ENCODE peak calls at places on chromosomes 3 and 15, in five cellular contexts. X is upper lobe of left lung, B is spleen, O is stomach, L is transverse colon. G is an unnamed sample.

GRCh38 chr3:16849795-16850194 is 35.0 kb upstream of the PLCL2 start:
- DNase-seq in X (no peak), B (no peak), O (no peak), L (no peak), G (no peak)

GRCh38 chr15:34280193-34280592 is 55.4 kb downstream of the EMC4 start:
- DNase-seq in X (no peak), B (no peak), O (no peak), L (no peak), G (no peak)

GRCh38 chr3:157103280-157103679 is 56.7 kb downstream of the CCNL1 start:
- DNase-seq in X (no peak), B (no peak), O (no peak), L (no peak), G (no peak)

GRCh38 chr15:63243776-63244175 is 33.6 kb upstream of the APH1B start:
- DNase-seq in X (no peak), B (no peak), O (no peak), L (no peak), G (no peak)

GRCh38 chr15:34297059-34297458 is 40.5 kb downstream of the SLC12A6 start:
- DNase-seq in X (no peak), B (no peak), O (no peak), L (no peak), G (no peak)

GRCh38 chr3:16460273-16460672 is 53.2 kb downstream of the RFTN1 start:
- DNase-seq in X (no peak), B (no peak), O (no peak), L (no peak), G (no peak)

GRCh38 chr3:7565574-7565973 is 704.7 kb downstream of the GRM7 start:
- DNase-seq in X (no peak), B (no peak), O (no peak), L (no peak), G (no peak)

GRCh38 chr15:62549345-62549970 is 384.4 kb upstream of the C2CD4B start:
- DNase-seq in X (no peak), B (no peak), O (peak), L (peak), G (peak)

GRCh38 chr15:52394020-52394608 is 98.5 kb upstream of the MYO5C start:
- DNase-seq in X (no peak), B (no peak), O (no peak), L (no peak), G (no peak)

GRCh38 chr3:137612293-137612692 is 151.8 kb upstream of the SOX14 start:
- DNase-seq in X (no peak), B (no peak), O (no peak), L (no peak), G (no peak)

GRCh38 chr3:58184309-58184981 is 26.3 kb downstream of the DNASE1L3 start:
- DNase-seq in X (no peak), B (peak), O (no peak), L (no peak), G (no peak)

GRCh38 chr3:129892486-129892856 is 1.0 kb downstream of the TMCC1 start:
- DNase-seq in X (peak), B (peak), O (no peak), L (no peak), G (no peak)

GRCh38 chr3:122988507-122988906 is 39.1 kb downstream of the SEMA5B start:
- DNase-seq in X (no peak), B (no peak), O (no peak), L (no peak), G (no peak)

GRCh38 chr3:31804251-31805051 is 176.6 kb downstream of the OSBPL10 start:
- DNase-seq in X (no peak), B (no peak), O (no peak), L (no peak), G (no peak)

GRCh38 chr15:42184313-42184712 is 23.8 kb downstream of the VPS39 start:
- DNase-seq in X (no peak), B (no peak), O (no peak), L (no peak), G (peak)

GRCh38 chr3:10360478-10360877 is 39.6 kb upstream of the SEC13 start:
- DNase-seq in X (no peak), B (no peak), O (no peak), L (no peak), G (no peak)

GRCh38 chr3:138043266-138044029 is 33.5 kb downstream of the CLDN18 start:
- DNase-seq in X (no peak), B (no peak), O (no peak), L (no peak), G (no peak)

GRCh38 chr15:39854161-39854560 is 65.9 kb downstream of the GPR176 start:
- DNase-seq in X (no peak), B (no peak), O (no peak), L (no peak), G (no peak)

GRCh38 chr3:20245781-20246180 is 59.8 kb upstream of the SGO1 start:
- DNase-seq in X (no peak), B (no peak), O (no peak), L (no peak), G (no peak)

GRCh38 chr15:33059184-33059583 is 135.3 kb downstream of the FMN1 start:
- DNase-seq in X (no peak), B (no peak), O (no peak), L (no peak), G (no peak)

GRCh38 chr3:98574157-98574556 is 19.3 kb downstream of the CPOX start:
- DNase-seq in X (no peak), B (no peak), O (no peak), L (no peak), G (no peak)

GRCh38 chr15:70505411-70505919 is 257.9 kb downstream of the UACA start:
- DNase-seq in X (no peak), B (peak), O (no peak), L (no peak), G (no peak)

GRCh38 chr3:56689303-56689702 is 6.2 kb upstream of the TASOR start:
- DNase-seq in X (no peak), B (no peak), O (no peak), L (no peak), G (no peak)

GRCh38 chr3:149783576-149783975 is 8.8 kb downstream of the ANKUB1 start:
- DNase-seq in X (no peak), B (no peak), O (no peak), L (no peak), G (no peak)

GRCh38 chr15:25175033-25175788 is 220.4 kb downstream of the SNRPN start:
- DNase-seq in X (no peak), B (peak), O (peak), L (no peak), G (no peak)

GRCh38 chr3:30720586-30721313 is 114.3 kb downstream of the TGFBR2 start:
- DNase-seq in X (no peak), B (no peak), O (no peak), L (no peak), G (no peak)

GRCh38 chr3:163785693-163786092 is 1292.6 kb downstream of the SI start:
- DNase-seq in X (no peak), B (no peak), O (no peak), L (no peak), G (no peak)

GRCh38 chr3:177569193-177569592 is 371.9 kb upstream of the TBL1XR1 start:
- DNase-seq in X (no peak), B (no peak), O (no peak), L (no peak), G (no peak)

GRCh38 chr3:176595307-176595706 is 602.0 kb downstream of the TBL1XR1 start:
- DNase-seq in X (no peak), B (no peak), O (no peak), L (no peak), G (no peak)

GRCh38 chr3:151379083-151379734 is 5.3 kb downstream of the P2RY12 start:
- DNase-seq in X (no peak), B (no peak), O (no peak), L (peak), G (peak)

GRCh38 chr3:120145498-120146285 is 51.4 kb upstream of the GSK3B start:
- DNase-seq in X (no peak), B (no peak), O (no peak), L (no peak), G (no peak)

GRCh38 chr15:22229971-22230815 is 149.9 kb downstream of the OR4M2 start:
- DNase-seq in X (no peak), B (peak), O (no peak), L (no peak), G (no peak)

GRCh38 chr3:133135303-133135702 is 97.1 kb downstream of the TMEM108 start:
- DNase-seq in X (no peak), B (no peak), O (no peak), L (no peak), G (no peak)

GRCh38 chr3:48047841-48048456 is 31.7 kb upstream of the MAP4 start:
- DNase-seq in X (no peak), B (no peak), O (no peak), L (no peak), G (peak)

GRCh38 chr15:28099555-28100140 is 533 bp upstream of the OCA2 start:
- DNase-seq in X (no peak), B (no peak), O (no peak), L (no peak), G (no peak)

GRCh38 chr15:38708672-38709188 is 144.1 kb upstream of the RASGRP1 start:
- DNase-seq in X (no peak), B (no peak), O (no peak), L (no peak), G (no peak)

GRCh38 chr3:42036483-42036823 is 54.7 kb upstream of the TRAK1 start:
- DNase-seq in X (no peak), B (no peak), O (no peak), L (no peak), G (no peak)
- TF ChIP-seq POLR2AphosphoS5 in X (peak), B (peak), O (peak), L (peak), G (no peak)

GRCh38 chr3:171565671-171566070 is 105.5 kb upstream of the TNIK start:
- DNase-seq in X (no peak), B (no peak), O (no peak), L (no peak), G (peak)
- TF ChIP-seq POLR2AphosphoS5 in X (no peak), B (no peak), O (no peak), L (no peak), G (no peak)

GRCh38 chr15:37081985-37082384 is 18.4 kb downstream of the MEIS2 start:
- DNase-seq in X (no peak), B (no peak), O (no peak), L (no peak), G (no peak)
- TF ChIP-seq POLR2AphosphoS5 in X (no peak), B (no peak), O (no peak), L (no peak), G (no peak)

DNA sequence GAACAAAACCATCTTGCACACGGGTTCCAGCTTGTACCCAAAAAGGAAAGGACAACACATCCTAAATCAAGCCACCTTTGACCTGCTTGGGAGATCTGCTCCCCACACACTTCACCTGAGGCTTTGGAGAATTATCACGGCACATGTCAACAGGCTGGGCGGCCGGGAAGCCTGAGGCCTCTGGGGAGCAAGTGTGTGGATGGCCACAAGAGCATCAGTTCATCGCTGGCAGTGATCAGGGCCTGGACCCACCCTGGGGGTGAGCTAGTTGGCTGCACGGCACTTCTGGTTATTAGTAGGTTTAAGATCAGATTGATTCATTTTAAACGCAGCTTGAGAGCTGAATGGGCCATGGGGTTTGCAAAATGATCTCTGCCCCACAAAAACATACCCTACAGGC is 108.5 kb downstream of the CHSY1 start:
- DNase-seq in X (no peak), B (peak), O (no peak), L (no peak), G (no peak)
- TF ChIP-seq POLR2AphosphoS5 in X (no peak), B (no peak), O (no peak), L (no peak), G (no peak)